ENCODE peak calls at places on chromosome 17, in seven cellular contexts. One of them, this sample, is unnamed.

GRCh38 chr17:5080591-5080990 is 2.3 kb downstream of the ZFP3 start:
- DNase-seq in spleen: no peak
- DNase-seq in fibroblast of lung: no peak
- DNase-seq in thoracic aorta: no peak
- DNase-seq in IMR-90: no peak
- DNase-seq in heart right ventricle: no peak
- DNase-seq in upper lobe of right lung: no peak
- DNase-seq in this sample: no peak

GRCh38 chr17:16269658-16270057 is 52.6 kb downstream of the PIGL start:
- DNase-seq in spleen: no peak
- DNase-seq in fibroblast of lung: peak; percentile 82
- DNase-seq in thoracic aorta: no peak
- DNase-seq in IMR-90: peak; percentile 87
- DNase-seq in heart right ventricle: no peak
- DNase-seq in upper lobe of right lung: no peak
- DNase-seq in this sample: no peak

GRCh38 chr17:75087558-75088453 is at the start of gene SLC16A5:
- DNase-seq in spleen: peak; percentile 95
- DNase-seq in fibroblast of lung: peak; percentile 71
- DNase-seq in thoracic aorta: no peak
- DNase-seq in IMR-90: peak; percentile 55
- DNase-seq in heart right ventricle: peak; percentile 91
- DNase-seq in upper lobe of right lung: peak; percentile 98
- DNase-seq in this sample: peak; percentile 93

GRCh38 chr17:76224321-76224852 is 15.9 kb downstream of the RNF157 start:
- DNase-seq in spleen: no peak
- DNase-seq in fibroblast of lung: no peak
- DNase-seq in thoracic aorta: no peak
- DNase-seq in IMR-90: no peak
- DNase-seq in heart right ventricle: no peak
- DNase-seq in upper lobe of right lung: no peak
- DNase-seq in this sample: no peak

GRCh38 chr17:39663688-39664580 is 1.2 kb upstream of the TCAP start:
- DNase-seq in spleen: peak; percentile 71
- DNase-seq in fibroblast of lung: no peak
- DNase-seq in thoracic aorta: no peak
- DNase-seq in IMR-90: no peak
- DNase-seq in heart right ventricle: no peak
- DNase-seq in upper lobe of right lung: no peak
- DNase-seq in this sample: no peak

GRCh38 chr17:40884708-40885512 is at the start of gene KRT20:
- DNase-seq in spleen: no peak
- DNase-seq in fibroblast of lung: no peak
- DNase-seq in thoracic aorta: no peak
- DNase-seq in IMR-90: no peak
- DNase-seq in heart right ventricle: no peak
- DNase-seq in upper lobe of right lung: no peak
- DNase-seq in this sample: no peak

GRCh38 chr17:31654936-31655335 is 204.1 kb downstream of the COPRS start:
- DNase-seq in spleen: peak; percentile 80
- DNase-seq in fibroblast of lung: no peak
- DNase-seq in thoracic aorta: no peak
- DNase-seq in IMR-90: peak; percentile 12
- DNase-seq in heart right ventricle: no peak
- DNase-seq in upper lobe of right lung: no peak
- DNase-seq in this sample: no peak

GRCh38 chr17:63702223-63702577 is 2.3 kb upstream of the LIMD2 start:
- DNase-seq in spleen: peak; percentile 94
- DNase-seq in fibroblast of lung: no peak
- DNase-seq in thoracic aorta: no peak
- DNase-seq in IMR-90: no peak
- DNase-seq in heart right ventricle: no peak
- DNase-seq in upper lobe of right lung: peak; percentile 68
- DNase-seq in this sample: no peak

DNA sequence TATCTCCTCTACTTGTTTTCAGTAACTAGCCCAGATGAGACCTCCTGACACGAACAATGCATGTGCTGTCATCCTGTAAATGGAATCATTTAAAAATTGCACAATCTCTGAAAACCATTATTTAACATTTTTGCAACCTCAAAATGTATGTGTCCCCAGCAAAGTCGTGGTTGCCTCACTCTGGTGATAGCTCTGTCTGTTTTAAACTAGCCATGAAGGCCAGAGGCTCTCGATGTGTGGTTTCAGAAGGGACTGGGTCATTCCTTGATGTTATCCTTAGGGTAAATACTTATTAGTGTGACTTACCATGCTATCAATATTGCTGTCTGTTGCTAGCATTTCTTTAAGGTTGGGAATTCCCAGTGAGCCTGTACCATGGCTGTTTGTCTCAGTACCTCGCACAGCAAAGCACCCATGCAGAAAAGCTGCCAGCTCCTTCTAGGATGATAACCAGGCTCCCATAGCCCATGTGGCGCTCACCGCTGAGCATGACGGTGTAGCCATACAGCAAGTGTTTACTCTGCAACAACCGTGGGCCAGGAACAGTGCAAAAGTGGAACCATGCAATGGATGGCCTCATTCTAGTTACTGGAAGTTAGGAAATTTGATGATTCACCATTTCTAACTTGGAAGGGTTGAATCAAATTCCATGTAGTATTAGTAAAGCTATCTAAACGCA is 2.9 kb upstream of the PGS1 start:
- DNase-seq in spleen: peak; percentile 84
- DNase-seq in fibroblast of lung: peak; percentile 97
- DNase-seq in thoracic aorta: no peak
- DNase-seq in IMR-90: peak; percentile 98
- DNase-seq in heart right ventricle: no peak
- DNase-seq in upper lobe of right lung: peak; percentile 80
- DNase-seq in this sample: peak; percentile 63
- H3K4me1 ChIP-seq in spleen: peaks cover 53% of the 10 kb centered on the region
- H3K4me1 ChIP-seq in fibroblast of lung: peaks cover 37% of the 10 kb centered on the region
- H3K4me1 ChIP-seq in thoracic aorta: peaks cover 39% of the 10 kb centered on the region
- H3K4me1 ChIP-seq in IMR-90: peaks cover 26% of the 10 kb centered on the region
- H3K4me1 ChIP-seq in heart right ventricle: peaks cover 29% of the 10 kb centered on the region
- H3K4me1 ChIP-seq in upper lobe of right lung: peaks cover 53% of the 10 kb centered on the region
- H3K4me1 ChIP-seq in this sample: peaks cover 3% of the 10 kb centered on the region

GRCh38 chr17:3004925-3005324 is 58.5 kb downstream of the OR1D5 start:
- DNase-seq in spleen: no peak
- DNase-seq in fibroblast of lung: no peak
- DNase-seq in thoracic aorta: no peak
- DNase-seq in IMR-90: no peak
- DNase-seq in heart right ventricle: no peak
- DNase-seq in upper lobe of right lung: no peak
- DNase-seq in this sample: peak; percentile 39

GRCh38 chr17:3003401-3004149 is 59.8 kb downstream of the OR1D5 start:
- DNase-seq in spleen: peak; percentile 90
- DNase-seq in fibroblast of lung: no peak
- DNase-seq in thoracic aorta: no peak
- DNase-seq in IMR-90: no peak
- DNase-seq in heart right ventricle: peak; percentile 40
- DNase-seq in upper lobe of right lung: peak; percentile 53
- DNase-seq in this sample: peak; percentile 58

GRCh38 chr17:3005696-3006095 is 57.7 kb downstream of the OR1D5 start:
- DNase-seq in spleen: peak; percentile 55
- DNase-seq in fibroblast of lung: no peak
- DNase-seq in thoracic aorta: no peak
- DNase-seq in IMR-90: no peak
- DNase-seq in heart right ventricle: no peak
- DNase-seq in upper lobe of right lung: no peak
- DNase-seq in this sample: no peak

GRCh38 chr17:3004150-3004801 is 59.1 kb downstream of the OR1D5 start:
- DNase-seq in spleen: peak; percentile 97
- DNase-seq in fibroblast of lung: peak; percentile 95
- DNase-seq in thoracic aorta: peak; percentile 99
- DNase-seq in IMR-90: peak; percentile 96
- DNase-seq in heart right ventricle: peak; percentile 98
- DNase-seq in upper lobe of right lung: peak; percentile 98
- DNase-seq in this sample: peak; percentile 99

DNA sequence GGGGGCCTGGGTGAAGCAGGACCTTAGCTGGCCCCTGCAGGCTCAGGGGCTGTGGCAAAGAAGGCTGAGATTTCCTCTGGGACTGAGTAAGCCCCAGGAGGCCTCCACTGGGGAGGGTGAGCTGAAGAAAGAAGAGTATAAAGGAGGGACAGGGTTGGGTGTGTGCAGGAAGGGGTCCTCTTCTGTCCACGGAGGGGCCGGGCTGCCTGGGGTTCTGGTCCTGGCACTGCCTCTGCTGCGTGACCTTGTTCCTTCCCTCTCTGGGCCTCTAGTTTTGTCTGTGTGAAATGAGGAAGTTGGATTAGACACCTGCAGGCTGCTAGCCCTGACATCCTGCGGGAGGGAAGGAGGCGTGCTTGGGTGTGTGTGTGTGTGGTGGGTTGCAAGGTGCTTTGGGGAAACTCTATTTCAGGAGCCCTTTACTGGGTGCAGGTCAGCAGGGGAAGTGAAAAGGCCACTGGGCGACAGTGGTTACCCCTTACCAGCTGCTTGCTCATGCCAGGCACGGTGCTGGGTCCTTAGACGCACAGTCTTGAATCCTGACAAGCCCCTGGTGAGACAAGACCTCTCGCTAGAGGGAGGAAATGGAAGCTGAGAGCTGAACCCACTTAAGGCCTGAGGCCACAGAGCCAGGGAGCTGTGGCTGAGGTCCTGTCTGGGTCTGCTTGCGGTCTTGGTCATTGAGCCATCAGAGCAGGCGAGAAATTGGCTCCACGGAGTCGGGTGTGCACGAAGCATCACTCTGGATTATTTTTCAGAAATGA is 60.7 kb downstream of the OR1D5 start:
- DNase-seq in spleen: peak; percentile 90
- DNase-seq in fibroblast of lung: no peak
- DNase-seq in thoracic aorta: no peak
- DNase-seq in IMR-90: no peak
- DNase-seq in heart right ventricle: no peak
- DNase-seq in upper lobe of right lung: peak; percentile 60
- DNase-seq in this sample: peak; percentile 56
- H3K36me3 ChIP-seq in spleen: no peaks in the 10 kb centered on the region
- H3K36me3 ChIP-seq in fibroblast of lung: no peaks in the 10 kb centered on the region
- H3K36me3 ChIP-seq in thoracic aorta: no peaks in the 10 kb centered on the region
- H3K36me3 ChIP-seq in IMR-90: no peaks in the 10 kb centered on the region
- H3K36me3 ChIP-seq in heart right ventricle: no peaks in the 10 kb centered on the region
- H3K36me3 ChIP-seq in upper lobe of right lung: no peaks in the 10 kb centered on the region
- H3K36me3 ChIP-seq in this sample: peaks cover 13% of the 10 kb centered on the region

DNA sequence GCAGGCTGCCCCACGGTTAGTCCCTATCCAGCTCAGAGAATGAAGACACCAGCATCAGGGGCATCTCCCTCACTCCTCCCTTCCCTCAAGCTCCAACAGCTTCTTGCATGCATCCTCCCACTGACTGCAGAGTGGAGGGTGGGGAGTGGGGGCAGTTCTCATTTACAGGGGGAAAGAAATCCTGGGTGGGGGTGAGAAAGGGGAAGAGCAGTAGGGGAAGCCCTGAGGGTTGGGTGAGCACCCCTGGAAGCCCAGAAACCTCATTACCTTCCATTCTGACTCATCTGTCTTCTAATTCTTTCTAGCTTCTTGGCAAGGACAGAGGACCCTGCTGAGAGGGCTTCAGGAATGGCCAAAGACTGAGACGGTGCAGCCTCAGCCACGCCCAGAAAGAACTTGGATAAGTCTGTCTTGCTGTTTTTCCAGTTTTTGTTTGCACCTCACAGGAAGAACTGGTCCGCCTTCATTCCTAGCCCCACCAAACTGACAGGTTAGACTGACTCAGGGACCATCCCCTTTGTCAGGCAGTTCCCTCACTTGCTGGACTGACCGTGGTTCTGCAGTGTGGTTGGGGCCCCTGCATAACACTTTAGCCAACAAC is 52.5 kb upstream of the WSB1 start:
- DNase-seq in spleen: no peak
- DNase-seq in fibroblast of lung: peak; percentile 64
- DNase-seq in thoracic aorta: no peak
- DNase-seq in IMR-90: peak; percentile 10
- DNase-seq in heart right ventricle: no peak
- DNase-seq in upper lobe of right lung: no peak
- DNase-seq in this sample: no peak
- H3K4me3 ChIP-seq in spleen: no peak overlapping the region
- H3K4me3 ChIP-seq in fibroblast of lung: no peak overlapping the region
- H3K4me3 ChIP-seq in thoracic aorta: no peak overlapping the region
- H3K4me3 ChIP-seq in IMR-90: no peak overlapping the region
- H3K4me3 ChIP-seq in heart right ventricle: no peak overlapping the region
- H3K4me3 ChIP-seq in upper lobe of right lung: no peak overlapping the region
- H3K4me3 ChIP-seq in this sample: no peak overlapping the region

GRCh38 chr17:49107211-49107557 is 25.4 kb upstream of the B4GALNT2 start:
- DNase-seq in spleen: no peak
- DNase-seq in fibroblast of lung: no peak
- DNase-seq in thoracic aorta: no peak
- DNase-seq in IMR-90: no peak
- DNase-seq in heart right ventricle: no peak
- DNase-seq in upper lobe of right lung: no peak
- DNase-seq in this sample: no peak
- H3K4me1 ChIP-seq in spleen: no peaks in the 10 kb centered on the region
- H3K4me1 ChIP-seq in fibroblast of lung: peaks cover 10% of the 10 kb centered on the region
- H3K4me1 ChIP-seq in thoracic aorta: no peaks in the 10 kb centered on the region
- H3K4me1 ChIP-seq in IMR-90: peaks cover 12% of the 10 kb centered on the region
- H3K4me1 ChIP-seq in heart right ventricle: no peaks in the 10 kb centered on the region
- H3K4me1 ChIP-seq in upper lobe of right lung: peaks cover 2% of the 10 kb centered on the region
- H3K4me1 ChIP-seq in this sample: no peaks in the 10 kb centered on the region

This sample was measured in heart left ventricle.